ENCODE peak calls at places on chromosomes 2 and 18, in seven cellular contexts. H is HEK293T; J is SW480; V is ovary; T is Ammon's horn; P is activated CD4-positive, alpha-beta T cell treated with anti-CD3 and anti-CD28 coated beads, Interleukin-2, amount 10 ng/mL, durations not matched to agents 7 days and 5 days; U is amygdala. Y is an unnamed sample.

GRCh38 chr18:63844254-63844653 is 43.3 kb upstream of the SERPINB2 start:
- DNase-seq in H (no peak), J (peak), V (no peak), T (peak), P (no peak), U (no peak), Y (peak)

GRCh38 chr2:73232471-73233153 is 427 bp downstream of the PRADC1 start:
- DNase-seq in H (no peak), J (peak), V (no peak), T (no peak), P (peak), U (peak), Y (no peak)

GRCh38 chr2:229901819-229902218 is 20.0 kb downstream of the TRIP12 start:
- DNase-seq in H (peak), J (peak), V (no peak), T (no peak), P (no peak), U (no peak), Y (no peak)

GRCh38 chr2:191404568-191404991 is 159.4 kb downstream of the MYO1B start:
- DNase-seq in H (no peak), J (no peak), V (no peak), T (no peak), P (no peak), U (no peak), Y (no peak)

GRCh38 chr2:29134933-29135332 is 19.7 kb downstream of the CLIP4 start:
- DNase-seq in H (no peak), J (no peak), V (no peak), T (no peak), P (no peak), U (no peak), Y (no peak)

GRCh38 chr2:42171396-42171971 is 2.3 kb downstream of the EML4 start:
- DNase-seq in H (no peak), J (no peak), V (no peak), T (no peak), P (peak), U (no peak), Y (no peak)

GRCh38 chr2:96537066-96537733 is 648 bp downstream of the ARID5A start:
- DNase-seq in H (no peak), J (peak), V (peak), T (no peak), P (peak), U (no peak), Y (no peak)

GRCh38 chr2:13335862-13336535 is 619.3 kb downstream of the TRIB2 start:
- DNase-seq in H (no peak), J (no peak), V (no peak), T (no peak), P (no peak), U (no peak), Y (no peak)

GRCh38 chr2:80852808-80853139 is 548.2 kb upstream of the LRRTM1 start:
- DNase-seq in H (no peak), J (no peak), V (no peak), T (peak), P (no peak), U (no peak), Y (no peak)

GRCh38 chr2:179842498-179843153 is 18.8 kb downstream of the ZNF385B start:
- DNase-seq in H (peak), J (no peak), V (peak), T (no peak), P (no peak), U (no peak), Y (no peak)

GRCh38 chr18:63138469-63139340 is 180.9 kb downstream of the BCL2 start:
- DNase-seq in H (no peak), J (no peak), V (no peak), T (no peak), P (peak), U (no peak), Y (no peak)

GRCh38 chr2:104473568-104473967 is 380.3 kb upstream of the POU3F3 start:
- DNase-seq in H (no peak), J (no peak), V (no peak), T (no peak), P (no peak), U (no peak), Y (no peak)

GRCh38 chr2:111219285-111219684 is 98.6 kb downstream of the BCL2L11 start:
- DNase-seq in H (no peak), J (no peak), V (no peak), T (no peak), P (no peak), U (no peak), Y (no peak)

GRCh38 chr18:33596178-33596854 is 18.3 kb downstream of the ASXL3 start:
- DNase-seq in H (no peak), J (no peak), V (no peak), T (no peak), P (no peak), U (no peak), Y (peak)

GRCh38 chr2:197889041-197889440 is 84.6 kb downstream of the PLCL1 start:
- DNase-seq in H (no peak), J (no peak), V (no peak), T (peak), P (peak), U (no peak), Y (peak)

GRCh38 chr2:173427887-173428683 is 73.4 kb downstream of the CDCA7 start:
- DNase-seq in H (no peak), J (peak), V (no peak), T (no peak), P (no peak), U (no peak), Y (no peak)

GRCh38 chr18:3692113-3692621 is 242.2 kb downstream of the TGIF1 start:
- DNase-seq in H (no peak), J (no peak), V (no peak), T (no peak), P (no peak), U (no peak), Y (no peak)

GRCh38 chr18:58046087-58046793 is 2.2 kb downstream of the NEDD4L start:
- DNase-seq in H (no peak), J (no peak), V (no peak), T (peak), P (no peak), U (no peak), Y (no peak)

Y was measured in NCI-H460.